ENCODE peak calls at places on chromosomes 12 and 14, in seven cellular contexts. Y, S, A, R, C, X and W are unnamed samples.

GRCh38 chr14:57078054-57078453 is 190.7 kb downstream of the EXOC5 start:
- DNase-seq in X (no peak), R (no peak), C (no peak), A (no peak), S (no peak), Y (no peak), W (no peak)

GRCh38 chr12:12441891-12442461 is 85.1 kb downstream of the BORCS5 start:
- DNase-seq in X (no peak), C (no peak), A (no peak), R (no peak), S (peak; percentile 39), Y (no peak), W (no peak)

GRCh38 chr14:67505254-67505653 is 16.7 kb upstream of the TMEM229B start:
- DNase-seq in A (no peak), S (no peak), R (no peak), X (no peak), C (no peak), Y (no peak), W (no peak)

GRCh38 chr12:119956047-119956446 is 33.0 kb upstream of the BICDL1 start:
- DNase-seq in C (no peak), A (no peak), R (no peak), S (no peak), Y (peak; percentile 52), X (no peak), W (no peak)

GRCh38 chr14:90301122-90301521 is 30.6 kb downstream of the NRDE2 start:
- DNase-seq in Y (no peak), R (no peak), S (no peak), A (no peak), C (no peak), X (no peak), W (no peak)

GRCh38 chr12:95674631-95675030 is 115.9 kb downstream of the NTN4 start:
- DNase-seq in A (no peak), Y (no peak), S (no peak), X (peak; percentile 38), C (no peak), R (no peak), W (no peak)

GRCh38 chr12:26370098-26370497 is 174.7 kb downstream of the SSPN start:
- DNase-seq in C (no peak), X (no peak), S (no peak), Y (no peak), R (no peak), A (no peak), W (no peak)

GRCh38 chr12:5967645-5968415 is 22.8 kb upstream of the ANO2 start:
- DNase-seq in X (no peak), A (no peak), C (no peak), R (no peak), S (no peak), Y (no peak), W (no peak)

GRCh38 chr14:106372870-106373657 is 846.7 kb downstream of the TMEM121 start:
- DNase-seq in C (peak; percentile 33), X (no peak), R (peak; percentile 94), Y (peak; percentile 51), A (no peak), S (no peak), W (peak; percentile 77)

GRCh38 chr14:75543258-75543657 is 21.0 kb downstream of the BATF start:
- DNase-seq in R (no peak), X (no peak), Y (no peak), C (no peak), A (no peak), S (no peak), W (no peak)

GRCh38 chr14:36383674-36384421 is 63.4 kb upstream of the MBIP start:
- DNase-seq in X (peak; percentile 84), S (no peak), R (no peak), C (no peak), Y (no peak), A (no peak), W (no peak)

GRCh38 chr12:114817491-114818440 is 133.8 kb upstream of the TBX3 start:
- DNase-seq in S (no peak), C (no peak), A (peak; percentile 34), R (no peak), Y (no peak), X (no peak), W (no peak)

GRCh38 chr12:49821375-49822287 is 6.6 kb downstream of the NCKAP5L start:
- DNase-seq in Y (no peak), A (no peak), R (no peak), X (no peak), C (no peak), S (no peak), W (no peak)

GRCh38 chr14:96637521-96637920 is 135.3 kb downstream of the PAPOLA start:
- DNase-seq in R (peak; percentile 46), A (no peak), X (no peak), C (no peak), Y (no peak), S (no peak), W (no peak)

GRCh38 chr14:98444077-98444476 is 827.9 kb downstream of the BCL11B start:
- DNase-seq in R (no peak), X (no peak), Y (no peak), A (no peak), C (no peak), S (no peak), W (no peak)

GRCh38 chr12:102299731-102300130 is 102.1 kb upstream of the PMCH start:
- DNase-seq in C (no peak), R (no peak), Y (no peak), X (no peak), S (no peak), A (no peak), W (no peak)

GRCh38 chr14:100674897-100675618 is 51.6 kb upstream of the DLK1 start:
- DNase-seq in R (no peak), C (no peak), X (no peak), S (no peak), A (no peak), Y (no peak), W (no peak)

GRCh38 chr12:6430990-6431353 is 13.8 kb upstream of the CD27 start:
- DNase-seq in S (peak; percentile 29), X (no peak), A (no peak), R (no peak), Y (no peak), C (no peak), W (no peak)

GRCh38 chr12:124778411-124778810 is 85.3 kb downstream of the SCARB1 start:
- DNase-seq in C (no peak), R (no peak), X (no peak), A (no peak), Y (no peak), S (no peak), W (no peak)

GRCh38 chr12:132356686-132357622 is 27.6 kb upstream of the GALNT9 start:
- DNase-seq in X (peak; percentile 44), C (no peak), A (no peak), S (peak; percentile 16), R (peak; percentile 62), Y (peak; percentile 52), W (no peak)

GRCh38 chr14:79706382-79706781 is 504.9 kb downstream of the DIO2 start:
- DNase-seq in R (no peak), A (no peak), X (no peak), C (no peak), Y (no peak), S (no peak), W (no peak)
- H3K9me3 ChIP-seq in R (no peaks in the 10 kb centered on the region), A (no peaks in the 10 kb centered on the region), X (no peaks in the 10 kb centered on the region), C (no peaks in the 10 kb centered on the region), Y (no peaks in the 10 kb centered on the region), S (no peaks in the 10 kb centered on the region), W (no peaks in the 10 kb centered on the region)

GRCh38 chr12:63318313-63318712 is 167.3 kb upstream of the AVPR1A start:
- DNase-seq in C (no peak), X (no peak), S (no peak), A (no peak), Y (no peak), R (no peak), W (no peak)

GRCh38 chr12:63319936-63320633 is 169.1 kb upstream of the AVPR1A start:
- DNase-seq in R (no peak), Y (no peak), C (no peak), X (no peak), A (no peak), S (no peak), W (no peak)

GRCh38 chr12:63318933-63319332 is 167.9 kb upstream of the AVPR1A start:
- DNase-seq in Y (no peak), C (no peak), R (no peak), A (no peak), X (no peak), S (no peak), W (no peak)

GRCh38 chr12:63317880-63318279 is 166.9 kb upstream of the AVPR1A start:
- DNase-seq in Y (no peak), C (no peak), R (no peak), X (no peak), A (no peak), S (no peak), W (no peak)

GRCh38 chr12:63319386-63319785 is 168.4 kb upstream of the AVPR1A start:
- DNase-seq in Y (peak; percentile 45), C (no peak), X (no peak), A (no peak), R (no peak), S (no peak), W (no peak)
- TF ChIP-seq CTCF in Y (no peak), C (no peak), X (no peak), A (no peak), R (no peak), S (no peak), W (no peak)

GRCh38 chr12:48157016-48157888 is at the start of gene ASB8:
- DNase-seq in Y (peak; percentile 99), A (peak; percentile 99), S (peak; percentile 97), X (peak; percentile 99), C (peak; percentile 97), R (peak; percentile 99), W (peak; percentile 99)
- TF ChIP-seq POLR2A in Y (peak; percentile 36), A (no peak), S (no peak), X (peak; percentile 66), C (peak; percentile 74), R (peak; percentile 11), W (peak; percentile 17)

GRCh38 chr12:131242741-131243496 is 289.2 kb downstream of the ADGRD1 start:
- DNase-seq in Y (peak; percentile 94), R (peak; percentile 29), S (no peak), X (peak; percentile 3), A (no peak), C (no peak), W (no peak)
- H3K9me3 ChIP-seq in Y (peaks cover 19% of the 10 kb centered on the region), R (no peaks in the 10 kb centered on the region), S (peaks cover 16% of the 10 kb centered on the region), X (no peaks in the 10 kb centered on the region), A (no peaks in the 10 kb centered on the region), C (no peaks in the 10 kb centered on the region), W (no peaks in the 10 kb centered on the region)

GRCh38 chr12:68912916-68913315 is 20.1 kb downstream of the CPM start:
- DNase-seq in R (no peak), Y (peak; percentile 11), C (no peak), S (no peak), A (no peak), X (no peak), W (no peak)
- TF ChIP-seq CTCF in R (no peak), Y (no peak), C (no peak), S (no peak), A (no peak), X (no peak), W (no peak)

DNA sequence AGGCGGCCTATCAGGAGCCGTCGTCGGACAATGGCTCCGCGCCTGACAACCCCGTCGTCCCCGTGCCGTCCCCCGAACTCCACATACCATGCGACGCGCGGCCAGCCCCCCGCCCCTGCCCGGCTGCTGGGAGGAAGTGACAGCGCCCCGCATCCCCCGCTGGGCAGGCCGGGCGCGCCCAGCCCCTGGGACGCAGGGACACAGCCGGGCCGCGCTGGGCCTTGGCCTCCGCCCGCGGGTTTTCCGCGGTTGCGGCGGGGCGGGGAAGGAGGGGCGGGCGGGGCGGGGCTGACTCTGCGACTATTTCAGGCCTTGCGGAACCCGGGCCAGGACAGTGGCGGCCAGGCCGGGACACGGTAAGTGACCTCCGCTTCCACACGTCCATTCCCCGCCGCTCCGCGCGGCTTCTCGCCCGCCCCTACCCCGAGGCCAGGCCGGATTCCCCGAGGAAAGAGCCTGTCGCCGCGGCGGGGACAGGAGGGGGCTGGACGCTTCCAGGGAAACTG is at the start of gene TNFAIP2:
- DNase-seq in Y (peak; percentile 68), S (no peak), X (peak; percentile 74), C (peak; percentile 64), R (peak; percentile 92), A (peak; percentile 58), W (peak; percentile 52)
- TF ChIP-seq POLR2A in Y (peak; percentile 99), S (no peak), X (peak; percentile 84), C (peak; percentile 76), R (no peak), A (no peak), W (peak; percentile 71)